ENCODE peak calls at places on chromosomes 3 and 15, in ten cellular contexts. B is thoracic aorta, A is SK-N-SH, N is MCF 10A, S is GM12864, H is WERI-Rb-1, P is HL-60, C is fibroblast of lung, E is ascending aorta, M is neural progenitor cell. Q is an unnamed sample.

GRCh38 chr3:14358426-14359211 is 43.8 kb upstream of the SLC6A6 start:
- DNase-seq in B (no peak), A (no peak), N (no peak), S (no peak), H (no peak), P (no peak), C (peak), E (no peak), M (peak), Q (no peak)

GRCh38 chr3:48516571-48516970 is 12.6 kb upstream of the SHISA5 start:
- DNase-seq in B (no peak), A (no peak), N (peak), S (no peak), H (no peak), P (no peak), C (no peak), E (no peak), M (no peak), Q (no peak)

GRCh38 chr3:134327594-134327975 is 46.7 kb downstream of the AMOTL2 start:
- DNase-seq in B (no peak), A (no peak), N (peak), S (no peak), H (peak), P (no peak), C (peak), E (no peak), M (no peak), Q (no peak)

GRCh38 chr15:78024141-78024567 is 53.4 kb downstream of the TBC1D2B start:
- DNase-seq in B (no peak), A (no peak), N (no peak), S (no peak), H (no peak), P (no peak), C (peak), E (no peak), M (no peak), Q (no peak)

GRCh38 chr3:72258786-72259185 is 473.8 kb upstream of the PROK2 start:
- DNase-seq in B (no peak), A (no peak), N (no peak), S (no peak), H (no peak), P (peak), C (no peak), E (no peak), M (no peak), Q (no peak)

GRCh38 chr3:35635407-35635806 is 3.9 kb upstream of the ARPP21 start:
- DNase-seq in B (no peak), A (peak), N (no peak), S (no peak), H (no peak), P (no peak), C (no peak), E (no peak), M (no peak), Q (peak)

GRCh38 chr3:33046521-33046920 is 50.4 kb downstream of the GLB1 start:
- DNase-seq in B (no peak), A (no peak), N (no peak), S (no peak), H (no peak), P (no peak), C (no peak), E (no peak), M (no peak), Q (no peak)

GRCh38 chr3:134535186-134535974 is 49.5 kb downstream of the CEP63 start:
- DNase-seq in B (no peak), A (no peak), N (no peak), S (no peak), H (no peak), P (no peak), C (no peak), E (no peak), M (no peak), Q (no peak)

GRCh38 chr15:24919446-24919845 is 35.3 kb upstream of the SNRPN start:
- DNase-seq in B (no peak), A (no peak), N (no peak), S (no peak), H (no peak), P (no peak), C (no peak), E (no peak), M (no peak), Q (no peak)

DNA sequence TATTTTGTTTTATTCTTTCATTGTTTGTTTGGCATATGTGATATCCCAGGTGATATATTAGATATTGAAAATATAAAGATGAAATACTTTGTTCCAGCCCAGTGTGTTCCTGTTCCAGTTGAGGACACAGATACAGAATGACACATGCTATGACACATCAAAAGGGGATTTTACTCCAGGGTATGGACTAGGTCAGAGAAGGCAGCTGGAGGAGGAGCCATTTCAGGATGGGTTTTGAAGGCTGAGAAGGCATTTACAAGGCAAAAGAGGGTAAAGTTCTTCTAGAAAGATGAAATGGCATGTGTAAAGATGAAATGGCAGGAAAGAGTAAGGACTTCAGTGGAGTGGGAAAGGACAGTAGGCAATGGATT is 163.8 kb downstream of the ZIC1 start:
- DNase-seq in B (no peak), A (no peak), N (no peak), S (no peak), H (no peak), P (no peak), C (no peak), E (no peak), M (no peak), Q (no peak)
- TF ChIP-seq CTCF in B (no peak), A (no peak), N (no peak), S (no peak), H (no peak), P (no peak), C (no peak), E (no peak), M (no peak), Q (no peak)

GRCh38 chr3:151440940-151441339 is 19.9 kb downstream of the IGSF10 start:
- DNase-seq in B (no peak), A (no peak), N (no peak), S (no peak), H (no peak), P (no peak), C (no peak), E (no peak), M (no peak), Q (no peak)

GRCh38 chr3:151443583-151443982 is 17.3 kb downstream of the IGSF10 start:
- DNase-seq in B (no peak), A (no peak), N (peak), S (no peak), H (no peak), P (no peak), C (peak), E (no peak), M (peak), Q (no peak)

GRCh38 chr3:151437906-151438305 is 23.0 kb downstream of the IGSF10 start:
- DNase-seq in B (no peak), A (no peak), N (no peak), S (no peak), H (no peak), P (no peak), C (no peak), E (no peak), M (no peak), Q (no peak)

GRCh38 chr3:151437047-151437446 is 23.8 kb downstream of the IGSF10 start:
- DNase-seq in B (no peak), A (no peak), N (no peak), S (no peak), H (no peak), P (no peak), C (no peak), E (no peak), M (no peak), Q (no peak)

DNA sequence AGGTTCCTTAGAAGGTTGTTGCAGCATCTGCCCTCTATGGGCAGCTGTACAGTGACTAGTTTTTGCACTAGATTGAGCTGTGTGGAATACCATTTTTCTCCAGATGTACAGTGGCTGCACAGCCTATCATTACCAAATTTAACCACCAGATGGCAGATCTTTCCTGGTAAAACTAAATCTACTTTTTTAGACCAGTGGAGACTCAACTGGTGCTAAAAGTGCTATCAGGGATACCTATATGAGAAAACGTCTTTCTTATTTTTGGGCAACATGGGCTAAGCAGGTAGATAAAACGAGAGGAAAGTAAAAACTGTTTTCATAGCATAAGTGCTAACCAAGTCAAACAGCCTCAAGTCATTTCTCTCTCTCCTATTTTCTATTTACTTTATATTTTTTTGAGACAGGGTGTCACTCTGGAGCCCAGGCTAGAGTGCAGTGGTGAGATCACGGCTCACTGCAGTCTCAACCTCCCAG is 21.2 kb downstream of the IGSF10 start:
- DNase-seq in B (no peak), A (peak), N (peak), S (no peak), H (no peak), P (peak), C (peak), E (no peak), M (peak), Q (no peak)
- TF ChIP-seq CTCF in B (peak), A (peak), N (peak), S (peak), H (peak), P (peak), C (peak), E (peak), M (peak), Q (peak)

GRCh38 chr3:187831125-187832051 is 86.1 kb upstream of the BCL6 start:
- DNase-seq in B (no peak), A (no peak), N (no peak), S (no peak), H (no peak), P (no peak), C (no peak), E (no peak), M (peak), Q (no peak)

GRCh38 chr3:187833375-187833774 is 88.1 kb upstream of the BCL6 start:
- DNase-seq in B (no peak), A (no peak), N (no peak), S (no peak), H (no peak), P (no peak), C (no peak), E (no peak), M (no peak), Q (no peak)

GRCh38 chr3:187833799-187834578 is 88.7 kb upstream of the BCL6 start:
- DNase-seq in B (no peak), A (no peak), N (no peak), S (no peak), H (no peak), P (no peak), C (no peak), E (no peak), M (no peak), Q (no peak)

GRCh38 chr3:187830181-187830580 is 84.9 kb upstream of the BCL6 start:
- DNase-seq in B (no peak), A (no peak), N (no peak), S (no peak), H (no peak), P (no peak), C (no peak), E (no peak), M (no peak), Q (no peak)

DNA sequence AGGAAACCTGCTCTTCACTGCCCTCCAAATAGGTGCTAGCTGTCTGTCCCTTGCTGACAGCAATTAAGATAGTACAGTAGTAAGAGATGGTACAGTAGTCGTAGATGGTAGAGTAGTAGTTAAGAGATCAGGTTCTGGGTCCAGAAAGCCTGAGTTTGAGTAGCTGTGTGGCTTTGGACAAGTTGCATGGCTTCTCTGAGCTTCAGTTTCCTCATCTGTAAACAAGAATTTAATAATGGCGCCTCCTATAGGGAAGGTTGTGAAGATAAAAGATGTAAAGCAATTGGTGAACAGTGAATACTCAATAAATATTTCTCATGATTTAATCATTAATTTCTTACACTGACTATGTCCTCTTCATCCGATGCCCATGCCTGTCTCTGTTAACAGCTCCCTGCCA is 86.9 kb upstream of the BCL6 start:
- DNase-seq in B (no peak), A (no peak), N (no peak), S (no peak), H (no peak), P (no peak), C (no peak), E (no peak), M (no peak), Q (no peak)
- TF ChIP-seq CTCF in B (no peak), A (no peak), N (no peak), S (no peak), H (no peak), P (no peak), C (no peak), E (no peak), M (no peak), Q (no peak)

DNA sequence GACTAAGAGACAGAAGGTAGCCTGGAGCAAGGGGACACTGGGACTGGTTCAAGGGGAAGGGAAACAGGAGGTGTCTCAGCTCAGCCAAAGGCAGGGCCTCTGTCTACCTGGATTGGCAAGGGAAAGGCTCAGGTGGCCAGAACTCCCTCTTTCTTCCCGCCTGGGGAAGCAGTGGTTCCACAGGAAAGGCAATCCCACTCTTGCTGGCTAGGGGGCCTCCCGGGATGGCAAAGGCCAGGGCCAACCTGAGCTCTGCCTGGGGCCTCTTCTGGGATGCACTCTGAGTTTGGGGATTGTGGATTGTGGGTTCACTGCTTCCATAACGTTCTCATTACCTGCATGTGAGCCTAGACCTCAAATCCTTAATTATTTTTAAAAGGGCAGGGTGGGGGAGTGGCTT is 13.0 kb upstream of the PARP6 start:
- DNase-seq in B (no peak), A (peak), N (no peak), S (no peak), H (peak), P (no peak), C (no peak), E (no peak), M (peak), Q (no peak)
- TF ChIP-seq CTCF in B (no peak), A (no peak), N (no peak), S (no peak), H (peak), P (no peak), C (no peak), E (no peak), M (no peak), Q (no peak)

DNA sequence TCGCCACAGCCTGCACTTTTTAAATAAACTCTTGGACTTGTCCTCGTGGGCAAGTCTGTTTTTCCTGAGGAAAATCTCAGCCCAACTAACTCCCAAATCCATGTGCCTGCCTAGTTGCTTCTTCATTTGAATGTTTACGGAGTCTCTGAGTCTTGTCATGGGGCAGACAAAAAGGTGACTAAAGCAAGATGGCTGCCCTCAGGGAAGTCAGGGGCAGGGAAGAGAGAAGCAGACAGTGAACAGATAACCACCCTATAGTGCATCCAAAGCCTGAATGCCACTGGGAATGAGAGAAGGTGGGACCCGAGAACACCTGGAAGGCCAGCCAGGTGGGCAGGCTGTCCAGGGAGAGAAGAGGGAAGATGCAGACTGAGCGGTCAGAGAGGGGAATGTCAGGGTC is 21.4 kb downstream of the CCDC12 start:
- DNase-seq in B (no peak), A (no peak), N (no peak), S (no peak), H (no peak), P (no peak), C (no peak), E (no peak), M (no peak), Q (no peak)
- TF ChIP-seq CTCF in B (no peak), A (no peak), N (no peak), S (no peak), H (no peak), P (no peak), C (no peak), E (no peak), M (no peak), Q (no peak)

GRCh38 chr15:31571676-31572075 is 245.0 kb downstream of the KLF13 start:
- DNase-seq in B (no peak), A (no peak), N (peak), S (no peak), H (no peak), P (no peak), C (peak), E (no peak), M (no peak), Q (no peak)
- TF ChIP-seq CTCF in B (no peak), A (no peak), N (peak), S (no peak), H (peak), P (no peak), C (peak), E (no peak), M (no peak), Q (no peak)

GRCh38 chr3:2921903-2922302 is 188.3 kb downstream of the IL5RA start:
- DNase-seq in B (no peak), A (peak), N (peak), S (no peak), H (no peak), P (peak), C (peak), E (no peak), M (peak), Q (no peak)
- TF ChIP-seq CTCF in B (no peak), A (peak), N (peak), S (peak), H (no peak), P (peak), C (peak), E (peak), M (peak), Q (no peak)

DNA sequence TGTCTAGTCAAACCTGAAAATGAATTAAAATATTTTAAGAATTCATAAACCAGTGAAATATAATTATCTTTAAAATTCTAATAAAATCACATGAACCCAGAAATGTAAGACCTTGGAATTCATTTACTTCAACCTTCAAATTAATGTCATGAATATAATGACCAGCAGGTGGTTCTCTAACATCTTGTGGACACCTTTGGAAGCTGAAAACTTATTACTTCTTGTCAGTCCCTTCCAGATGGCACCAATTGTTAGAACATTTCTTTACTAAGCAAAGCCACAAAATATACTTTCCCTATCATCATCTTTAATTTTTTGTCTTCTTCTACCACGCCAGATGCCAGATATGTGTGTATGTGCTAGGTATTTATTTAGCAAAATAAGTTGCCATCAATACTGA is 240.0 kb downstream of the MBNL1 start:
- DNase-seq in B (no peak), A (no peak), N (peak), S (no peak), H (no peak), P (no peak), C (peak), E (no peak), M (no peak), Q (no peak)
- TF ChIP-seq CTCF in B (peak), A (no peak), N (peak), S (peak), H (no peak), P (no peak), C (no peak), E (peak), M (peak), Q (peak)

GRCh38 chr15:62711691-62712454 is 330.7 kb upstream of the TPM1 start:
- DNase-seq in B (no peak), A (no peak), N (no peak), S (no peak), H (no peak), P (no peak), C (no peak), E (no peak), M (no peak), Q (no peak)
- TF ChIP-seq CTCF in B (no peak), A (no peak), N (no peak), S (no peak), H (no peak), P (no peak), C (no peak), E (no peak), M (no peak), Q (no peak)

DNA sequence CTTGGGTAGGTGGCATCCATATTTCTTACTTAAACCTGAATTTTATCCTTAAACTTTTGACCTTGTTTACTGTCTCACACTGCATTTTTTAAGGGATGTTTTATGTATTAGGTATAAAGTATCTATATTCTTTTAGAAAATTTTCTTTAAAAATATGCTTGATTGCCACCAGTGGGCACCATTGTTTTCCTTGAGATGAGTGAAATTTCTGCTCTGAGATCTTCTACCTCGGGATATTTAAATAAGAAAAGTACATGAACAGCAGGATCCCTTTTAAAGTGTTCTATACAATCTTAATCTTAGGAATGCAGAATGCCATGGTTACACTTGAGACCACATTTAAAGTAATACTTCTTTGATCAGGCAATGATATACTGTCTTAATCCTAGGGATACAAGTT is 108.7 kb downstream of the SLMAP start:
- DNase-seq in B (no peak), A (no peak), N (peak), S (no peak), H (no peak), P (no peak), C (peak), E (no peak), M (no peak), Q (no peak)
- TF ChIP-seq CTCF in B (peak), A (peak), N (peak), S (peak), H (no peak), P (no peak), C (peak), E (peak), M (peak), Q (peak)

Q was measured in glutamatergic neuron.